ENCODE peak calls at places on chromosome 9, in four cellular contexts. C, W, I and M are unnamed samples.

GRCh38 chr9:122056484-122056883 is 36.6 kb downstream of the TTLL11 start:
- DNase-seq in C (no peak), W (no peak), I (no peak), M (peak)

GRCh38 chr9:110186254-110186653 is 21.7 kb downstream of the C9orf152 start:
- DNase-seq in C (no peak), W (no peak), I (no peak), M (no peak)

GRCh38 chr9:88694625-88695024 is 159.6 kb downstream of the NXNL2 start:
- DNase-seq in C (no peak), W (no peak), I (peak), M (no peak)

GRCh38 chr9:88310310-88310980 is 77.8 kb upstream of the SPIN1 start:
- DNase-seq in C (no peak), W (no peak), I (no peak), M (peak)

GRCh38 chr9:123349691-123350480 is 6.1 kb upstream of the CRB2 start:
- DNase-seq in C (no peak), W (peak), I (peak), M (peak)

GRCh38 chr9:122386316-122386872 is 15.6 kb downstream of the PTGS1 start:
- DNase-seq in C (no peak), W (no peak), I (no peak), M (no peak)

GRCh38 chr9:26656003-26656940 is 236.3 kb downstream of the CAAP1 start:
- DNase-seq in C (no peak), W (no peak), I (peak), M (peak)

GRCh38 chr9:32672478-32672877 is 37.0 kb upstream of the TAF1L start:
- DNase-seq in C (no peak), W (no peak), I (peak), M (peak)

GRCh38 chr9:2879803-2880202 is 35.9 kb upstream of the PUM3 start:
- DNase-seq in C (no peak), W (no peak), I (no peak), M (no peak)

GRCh38 chr9:133876144-133876543 is 116.0 kb downstream of the VAV2 start:
- DNase-seq in C (no peak), W (no peak), I (no peak), M (no peak)
- TF ChIP-seq CTCF in C (no peak), W (no peak), I (peak), M (peak)

GRCh38 chr9:136546697-136547481 is 1.0 kb upstream of the NOTCH1 start:
- DNase-seq in C (no peak), W (peak), I (no peak), M (peak)
- TF ChIP-seq CTCF in C (no peak), W (peak), I (peak), M (no peak)

GRCh38 chr9:78118742-78119473 is 87.3 kb upstream of the GNAQ start:
- DNase-seq in C (no peak), W (no peak), I (peak), M (peak)

GRCh38 chr9:78114581-78114980 is 83.0 kb upstream of the GNAQ start:
- DNase-seq in C (no peak), W (no peak), I (no peak), M (no peak)

GRCh38 chr9:78109075-78109474 is 77.5 kb upstream of the GNAQ start:
- DNase-seq in C (no peak), W (no peak), I (no peak), M (no peak)

GRCh38 chr9:78112004-78112403 is 80.4 kb upstream of the GNAQ start:
- DNase-seq in C (no peak), W (no peak), I (no peak), M (no peak)

DNA sequence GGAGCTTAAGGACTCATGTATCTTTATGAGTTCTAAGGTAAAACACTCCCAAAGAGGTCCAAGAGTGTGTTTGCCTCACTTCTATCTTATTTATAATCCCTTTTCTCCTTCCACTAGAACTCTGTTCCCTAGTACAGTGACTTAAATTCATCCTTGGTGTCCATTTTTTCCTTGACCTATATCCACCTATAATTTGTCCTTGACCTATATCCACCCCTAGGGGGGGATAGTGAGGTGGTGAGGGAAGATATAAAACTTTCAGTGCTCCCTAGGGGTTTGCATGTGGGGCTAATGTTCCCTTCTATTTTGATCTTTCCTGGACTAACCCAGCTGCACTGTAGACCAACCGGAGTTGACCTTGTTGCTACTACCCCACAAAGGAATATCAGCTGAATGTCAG is 83.5 kb upstream of the GNAQ start:
- DNase-seq in C (no peak), W (no peak), I (no peak), M (peak)
- TF ChIP-seq CTCF in C (no peak), W (no peak), I (peak), M (peak)

GRCh38 chr9:134134949-134135342 is 936 bp upstream of the WDR5 start:
- DNase-seq in C (no peak), W (no peak), I (peak), M (no peak)
- TF ChIP-seq CTCF in C (no peak), W (no peak), I (no peak), M (no peak)

GRCh38 chr9:38356851-38357250 is 35.7 kb upstream of the ALDH1B1 start:
- DNase-seq in C (no peak), W (no peak), I (no peak), M (no peak)

GRCh38 chr9:38357350-38358114 is 35.0 kb upstream of the ALDH1B1 start:
- DNase-seq in C (no peak), W (no peak), I (no peak), M (no peak)

GRCh38 chr9:38355115-38355514 is 37.4 kb upstream of the ALDH1B1 start:
- DNase-seq in C (no peak), W (no peak), I (no peak), M (no peak)

GRCh38 chr9:38352716-38353334 is 39.7 kb upstream of the ALDH1B1 start:
- DNase-seq in C (no peak), W (no peak), I (no peak), M (no peak)

GRCh38 chr9:38355526-38356120 is 36.9 kb upstream of the ALDH1B1 start:
- DNase-seq in C (no peak), W (no peak), I (no peak), M (no peak)
- TF ChIP-seq CTCF in C (no peak), W (no peak), I (no peak), M (no peak)

GRCh38 chr9:78130004-78130403 is 98.4 kb upstream of the GNAQ start:
- DNase-seq in C (no peak), W (no peak), I (peak), M (peak)
- TF ChIP-seq CTCF in C (no peak), W (no peak), I (peak), M (peak)

DNA sequence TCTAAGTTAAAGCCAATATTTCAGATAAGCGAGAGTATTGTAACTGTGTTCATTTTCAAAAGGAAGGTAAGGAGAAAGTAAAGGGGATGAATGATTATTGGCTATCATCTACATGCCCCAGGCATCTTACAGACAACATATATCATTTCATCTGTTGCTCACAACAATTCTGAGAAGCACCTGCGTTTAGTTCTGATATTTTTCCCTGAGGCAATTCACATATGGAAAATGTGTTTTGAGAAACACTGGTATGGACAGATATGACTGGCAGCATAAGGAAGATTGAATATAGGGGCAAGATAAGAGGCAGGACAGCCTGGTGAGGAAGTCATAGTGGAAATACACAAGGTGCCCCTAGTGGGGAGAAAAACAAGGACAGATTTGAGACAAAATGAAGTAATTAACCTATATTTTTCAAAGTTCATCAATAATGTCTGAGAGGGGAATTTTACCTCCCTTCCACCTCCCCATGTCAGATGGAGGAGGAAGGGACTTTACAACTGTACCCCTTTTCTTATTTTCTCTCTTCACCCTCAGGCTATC is 87.7 kb upstream of the TRIM32 start:
- DNase-seq in C (no peak), W (no peak), I (no peak), M (no peak)
- TF ChIP-seq CTCF in C (no peak), W (no peak), I (peak), M (no peak)